ENCODE peak calls at places on chromosome 20, in six cellular contexts. K is kidney, Z is GM23248, P is PC-3, Q is endothelial cell of umbilical vein, Y is IMR-90. C is an unnamed sample. For H3K4me1 and H3K9me3, the result is how much of the 10 kb centered on the place peaks cover.

GRCh38 chr20:37697314-37697713 is 3.5 kb downstream of the CTNNBL1 start:
- DNase-seq in K (no peak), Z (no peak), P (no peak), Q (no peak), Y (no peak), C (no peak)

GRCh38 chr20:10090588-10091166 is 55.9 kb downstream of the ANKEF1 start:
- DNase-seq in K (no peak), Z (peak), P (peak), Q (peak), Y (peak), C (peak)

GRCh38 chr20:16349518-16350295 is 223.5 kb downstream of the KIF16B start:
- DNase-seq in K (no peak), Z (peak), P (no peak), Q (no peak), Y (peak), C (no peak)

GRCh38 chr20:14189794-14190402 is 147.5 kb downstream of the FLRT3 start:
- DNase-seq in K (no peak), Z (peak), P (peak), Q (peak), Y (peak), C (peak)

GRCh38 chr20:39893013-39893685 is 795.9 kb downstream of the MAFB start:
- DNase-seq in K (no peak), Z (peak), P (no peak), Q (no peak), Y (peak), C (peak)

GRCh38 chr20:58359441-58359840 is 29.6 kb upstream of the VAPB start:
- DNase-seq in K (no peak), Z (no peak), P (no peak), Q (no peak), Y (peak), C (no peak)

GRCh38 chr20:38985603-38986170 is 23.5 kb downstream of the DHX35 start:
- DNase-seq in K (no peak), Z (peak), P (peak), Q (peak), Y (peak), C (peak)

GRCh38 chr20:45311589-45312211 is 3.6 kb upstream of the MATN4 start:
- DNase-seq in K (peak), Z (peak), P (peak), Q (peak), Y (peak), C (peak)

GRCh38 chr20:6519556-6519955 is 247.9 kb upstream of the BMP2 start:
- DNase-seq in K (no peak), Z (peak), P (peak), Q (peak), Y (peak), C (peak)

GRCh38 chr20:6231551-6231950 is 108.7 kb upstream of the FERMT1 start:
- DNase-seq in K (no peak), Z (peak), P (peak), Q (peak), Y (peak), C (no peak)

GRCh38 chr20:39117486-39117885 is 155.3 kb downstream of the DHX35 start:
- DNase-seq in K (no peak), Z (peak), P (peak), Q (peak), Y (peak), C (peak)

GRCh38 chr20:13302647-13303425 is 81.8 kb downstream of the ISM1 start:
- DNase-seq in K (no peak), Z (peak), P (peak), Q (peak), Y (no peak), C (peak)

GRCh38 chr20:34332262-34332920 is 29.2 kb upstream of the AHCY start:
- DNase-seq in K (no peak), Z (no peak), P (no peak), Q (no peak), Y (no peak), C (no peak)

GRCh38 chr20:62252342-62252966 is 14.1 kb downstream of the OSBPL2 start:
- DNase-seq in K (no peak), Z (no peak), P (peak), Q (no peak), Y (peak), C (no peak)

GRCh38 chr20:5056801-5057599 is 55.7 kb upstream of the SLC23A2 start:
- DNase-seq in K (no peak), Z (peak), P (peak), Q (peak), Y (peak), C (peak)

GRCh38 chr20:23180451-23180921 is 94.4 kb upstream of the CD93 start:
- DNase-seq in K (peak), Z (no peak), P (no peak), Q (no peak), Y (no peak), C (no peak)

GRCh38 chr20:62799036-62799435 is 2.8 kb downstream of the MRGBP start:
- DNase-seq in K (no peak), Z (no peak), P (no peak), Q (no peak), Y (no peak), C (no peak)

GRCh38 chr20:57909763-57910331 is 200.0 kb upstream of the PMEPA1 start:
- DNase-seq in K (no peak), Z (no peak), P (no peak), Q (no peak), Y (no peak), C (no peak)

GRCh38 chr20:50296450-50297375 is 106.1 kb downstream of the CEBPB start:
- DNase-seq in K (peak), Z (peak), P (no peak), Q (no peak), Y (no peak), C (no peak)

GRCh38 chr20:62850333-62850974 is 11.2 kb downstream of the TCFL5 start:
- DNase-seq in K (no peak), Z (no peak), P (no peak), Q (no peak), Y (no peak), C (no peak)

GRCh38 chr20:50798650-50799049 is 3.8 kb downstream of the BCAS4 start:
- DNase-seq in K (no peak), Z (no peak), P (peak), Q (no peak), Y (no peak), C (no peak)

GRCh38 chr20:23145281-23145700 is 59.2 kb upstream of the CD93 start:
- DNase-seq in K (peak), Z (peak), P (peak), Q (peak), Y (peak), C (peak)

GRCh38 chr20:10080554-10080953 is 45.8 kb downstream of the ANKEF1 start:
- DNase-seq in K (no peak), Z (no peak), P (no peak), Q (no peak), Y (no peak), C (no peak)

GRCh38 chr20:62621251-62622110 is 20.8 kb upstream of the SLCO4A1 start:
- DNase-seq in K (peak), Z (no peak), P (no peak), Q (no peak), Y (no peak), C (no peak)

GRCh38 chr20:64131406-64131805 is 24.0 kb upstream of the NPBWR2 start:
- DNase-seq in K (peak), Z (peak), P (peak), Q (no peak), Y (no peak), C (peak)

GRCh38 chr20:9408422-9409300 is 105.7 kb upstream of the LAMP5 start:
- DNase-seq in K (no peak), Z (peak), P (peak), Q (peak), Y (peak), C (peak)

GRCh38 chr20:45338121-45339030 is 9.8 kb downstream of the SDC4 start:
- DNase-seq in K (no peak), Z (peak), P (no peak), Q (no peak), Y (no peak), C (peak)

GRCh38 chr20:41398408-41398807 is 31.8 kb upstream of the EMILIN3 start:
- DNase-seq in K (no peak), Z (no peak), P (no peak), Q (no peak), Y (peak), C (peak)

GRCh38 chr20:22653641-22654040 is 69.3 kb upstream of the FOXA2 start:
- DNase-seq in K (no peak), Z (no peak), P (no peak), Q (no peak), Y (no peak), C (no peak)

GRCh38 chr20:63502671-63503172 is 3.8 kb upstream of the EEF1A2 start:
- DNase-seq in K (peak), Z (no peak), P (no peak), Q (no peak), Y (no peak), C (no peak)

GRCh38 chr20:62662422-62662821 is 20.1 kb downstream of the SLCO4A1 start:
- DNase-seq in K (no peak), Z (peak), P (peak), Q (no peak), Y (peak), C (peak)

DNA sequence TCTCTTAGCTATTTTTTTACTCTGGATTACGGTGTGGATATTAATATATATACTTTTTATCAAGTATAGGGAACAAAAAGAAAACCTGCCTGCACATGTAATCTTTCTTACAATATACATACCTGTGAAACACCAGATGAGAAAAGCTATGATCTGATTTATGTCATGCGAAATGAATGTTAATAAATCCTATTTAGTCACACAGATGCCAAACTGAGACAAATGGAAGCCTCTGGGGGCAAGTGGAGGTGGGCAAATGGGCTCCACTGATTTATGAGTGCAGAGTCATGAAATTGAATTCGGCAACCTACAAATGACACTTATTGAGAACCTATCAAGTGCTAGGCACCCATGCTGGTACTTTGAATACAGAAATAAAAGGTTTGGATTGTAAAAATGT is 919.7 kb upstream of the FLRT3 start:
- DNase-seq in K (no peak), Z (no peak), P (no peak), Q (no peak), Y (no peak), C (no peak)
- H3K4me1 ChIP-seq in K (under half), Z (under half), P (under half), Q (under half), Y (under half), C (under half)

GRCh38 chr20:46349742-46350056 is 41.4 kb upstream of the CDH22 start:
- DNase-seq in K (peak), Z (no peak), P (no peak), Q (no peak), Y (no peak), C (no peak)

GRCh38 chr20:46352370-46352938 is 44.2 kb upstream of the CDH22 start:
- DNase-seq in K (peak), Z (no peak), P (no peak), Q (no peak), Y (no peak), C (no peak)

GRCh38 chr20:46350986-46351267 is 42.6 kb upstream of the CDH22 start:
- DNase-seq in K (no peak), Z (no peak), P (no peak), Q (no peak), Y (no peak), C (no peak)

GRCh38 chr20:46350201-46350985 is 42.1 kb upstream of the CDH22 start:
- DNase-seq in K (peak), Z (peak), P (peak), Q (peak), Y (peak), C (peak)

GRCh38 chr20:46351357-46352058 is 43.2 kb upstream of the CDH22 start:
- DNase-seq in K (peak), Z (no peak), P (no peak), Q (no peak), Y (no peak), C (no peak)
- H3K9ac ChIP-seq in K (no peak), Z (no peak), P (no peak), Q (no peak), Y (no peak), C (peak)

GRCh38 chr20:31239139-31239538 is 18.3 kb upstream of the DEFB115 start:
- DNase-seq in K (no peak), Z (no peak), P (no peak), Q (no peak), Y (no peak), C (no peak)
- H3K9me3 ChIP-seq in K (half or more), Z (under half), P (half or more), Q (half or more), Y (under half), C (under half)

GRCh38 chr20:47532002-47532401 is 30.3 kb downstream of the NCOA3 start:
- DNase-seq in K (no peak), Z (no peak), P (no peak), Q (no peak), Y (no peak), C (no peak)

GRCh38 chr20:47535088-47535487 is 33.4 kb downstream of the NCOA3 start:
- DNase-seq in K (no peak), Z (no peak), P (no peak), Q (no peak), Y (no peak), C (no peak)

GRCh38 chr20:47533518-47534062 is 31.9 kb downstream of the NCOA3 start:
- DNase-seq in K (no peak), Z (no peak), P (no peak), Q (no peak), Y (no peak), C (no peak)

GRCh38 chr20:47535994-47536393 is 34.3 kb downstream of the NCOA3 start:
- DNase-seq in K (no peak), Z (no peak), P (no peak), Q (no peak), Y (no peak), C (no peak)

DNA sequence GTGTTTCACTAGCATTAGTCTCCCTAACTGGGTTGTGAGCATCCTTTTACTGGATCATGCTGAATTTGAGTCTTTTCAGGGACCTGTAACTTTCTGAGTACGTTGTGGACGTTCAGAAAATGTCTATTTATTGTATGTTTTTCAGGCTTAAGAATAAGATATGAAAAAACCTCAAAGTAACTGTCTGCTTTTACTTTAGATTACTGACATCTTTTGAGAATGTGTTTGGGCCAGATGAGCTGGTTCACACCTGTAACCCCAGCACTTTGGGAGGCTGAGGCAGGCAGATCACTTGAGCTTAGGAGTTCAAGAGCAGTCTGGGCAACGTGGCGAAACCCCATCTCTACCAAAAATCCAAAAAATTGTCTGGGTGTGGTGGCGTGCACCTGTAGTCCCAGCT is 32.7 kb downstream of the NCOA3 start:
- DNase-seq in K (no peak), Z (no peak), P (no peak), Q (no peak), Y (no peak), C (no peak)
- H3K4me1 ChIP-seq in K (under half), Z (under half), P (under half), Q (under half), Y (under half), C (under half)

GRCh38 chr20:48889155-48889790 is 32.2 kb upstream of the ARFGEF2 start:
- DNase-seq in K (no peak), Z (no peak), P (no peak), Q (no peak), Y (no peak), C (no peak)

GRCh38 chr20:48892049-48892470 is 29.5 kb upstream of the ARFGEF2 start:
- DNase-seq in K (no peak), Z (no peak), P (no peak), Q (no peak), Y (no peak), C (no peak)

GRCh38 chr20:48891235-48892048 is 30.1 kb upstream of the ARFGEF2 start:
- DNase-seq in K (no peak), Z (no peak), P (no peak), Q (no peak), Y (no peak), C (no peak)

GRCh38 chr20:48893374-48893773 is 28.1 kb upstream of the ARFGEF2 start:
- DNase-seq in K (no peak), Z (no peak), P (no peak), Q (no peak), Y (no peak), C (no peak)

GRCh38 chr20:48892849-48893352 is 28.6 kb upstream of the ARFGEF2 start:
- DNase-seq in K (no peak), Z (no peak), P (no peak), Q (no peak), Y (no peak), C (no peak)
- H3K9ac ChIP-seq in K (no peak), Z (no peak), P (no peak), Q (no peak), Y (no peak), C (no peak)

DNA sequence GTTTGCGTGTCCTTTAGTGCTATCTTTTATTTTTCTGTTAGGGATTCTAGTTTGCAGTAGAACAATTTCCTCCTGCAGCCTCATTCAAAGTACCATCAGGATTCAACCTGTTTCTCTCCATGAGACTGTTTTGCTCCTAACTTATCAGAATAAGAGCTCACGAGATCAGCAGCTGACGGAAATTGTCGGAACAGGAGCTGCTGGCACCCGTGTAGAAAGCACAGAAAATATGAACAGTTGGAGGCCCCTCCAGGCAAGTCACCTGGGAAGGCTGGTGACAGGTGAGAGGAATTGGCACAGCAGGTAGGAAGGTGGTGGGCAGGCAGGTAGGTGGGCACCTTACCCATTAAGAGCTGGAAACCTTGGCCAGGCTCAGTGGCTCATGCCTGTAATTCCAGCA is 368.6 kb downstream of the CDH26 start:
- DNase-seq in K (no peak), Z (no peak), P (no peak), Q (no peak), Y (no peak), C (no peak)
- H3K9me3 ChIP-seq in K (under half), Z (under half), P (under half), Q (under half), Y (under half), C (under half)

DNA sequence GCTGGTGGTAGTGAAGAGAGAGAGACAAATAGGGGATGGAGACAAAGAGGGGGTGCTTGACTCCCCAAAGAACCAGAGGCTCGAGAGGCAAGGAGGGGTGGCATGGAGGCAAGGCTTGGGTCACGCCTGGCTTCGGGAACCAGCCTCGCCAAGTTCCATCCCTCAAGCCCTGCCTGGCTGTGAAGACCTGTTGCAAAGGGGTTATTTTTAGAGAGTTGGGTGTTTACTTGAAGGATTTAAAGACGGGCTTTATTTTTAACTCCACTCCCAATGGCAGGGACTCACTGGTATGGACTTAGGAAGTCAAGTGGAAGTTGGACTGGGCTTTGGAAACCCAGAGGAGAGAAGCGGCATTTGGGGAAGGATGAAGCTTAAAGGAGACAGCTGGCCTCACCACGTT is 43.1 kb downstream of the JPH2 start:
- DNase-seq in K (no peak), Z (no peak), P (no peak), Q (no peak), Y (no peak), C (no peak)
- H3K4me1 ChIP-seq in K (under half), Z (under half), P (under half), Q (under half), Y (under half), C (under half)

C was measured in adipocyte.